ENCODE peak calls at places on chromosomes 11 and 22, in seven cellular contexts. One of them, this sample, is unnamed.

GRCh38 chr11:5749836-5750235 is 4.2 kb upstream of the OR52N4 start:
- DNase-seq in neural progenitor cell: no peak
- DNase-seq in GM23338: no peak
- DNase-seq in H1: no peak
- DNase-seq in brain microvascular endothelial cell: no peak
- DNase-seq in Peyer's patch: no peak
- DNase-seq in OCI-LY7: no peak
- DNase-seq in this sample: no peak

GRCh38 chr22:19970479-19971275 is 29.1 kb upstream of the TXNRD2 start:
- DNase-seq in neural progenitor cell: peak
- DNase-seq in GM23338: peak
- DNase-seq in H1: no peak
- DNase-seq in brain microvascular endothelial cell: peak
- DNase-seq in Peyer's patch: peak
- DNase-seq in OCI-LY7: peak
- DNase-seq in this sample: peak

GRCh38 chr11:73577496-73577917 is 20.4 kb downstream of the FAM168A start:
- DNase-seq in neural progenitor cell: no peak
- DNase-seq in GM23338: no peak
- DNase-seq in H1: no peak
- DNase-seq in brain microvascular endothelial cell: no peak
- DNase-seq in Peyer's patch: no peak
- DNase-seq in OCI-LY7: no peak
- DNase-seq in this sample: no peak

GRCh38 chr11:44574620-44575287 is 9.3 kb downstream of the CD82 start:
- DNase-seq in neural progenitor cell: no peak
- DNase-seq in GM23338: no peak
- DNase-seq in H1: no peak
- DNase-seq in brain microvascular endothelial cell: peak
- DNase-seq in Peyer's patch: peak
- DNase-seq in OCI-LY7: peak
- DNase-seq in this sample: no peak

GRCh38 chr22:25105817-25106650 is 93.6 kb upstream of the CRYBB3 start:
- DNase-seq in neural progenitor cell: no peak
- DNase-seq in GM23338: no peak
- DNase-seq in H1: no peak
- DNase-seq in brain microvascular endothelial cell: no peak
- DNase-seq in Peyer's patch: no peak
- DNase-seq in OCI-LY7: no peak
- DNase-seq in this sample: no peak

GRCh38 chr11:110565344-110565684 is 135.6 kb downstream of the FDX1 start:
- DNase-seq in neural progenitor cell: peak
- DNase-seq in GM23338: peak
- DNase-seq in H1: no peak
- DNase-seq in brain microvascular endothelial cell: peak
- DNase-seq in Peyer's patch: no peak
- DNase-seq in OCI-LY7: no peak
- DNase-seq in this sample: no peak

GRCh38 chr11:1353383-1354124 is 36.2 kb upstream of the BRSK2 start:
- DNase-seq in neural progenitor cell: peak
- DNase-seq in GM23338: peak
- DNase-seq in H1: no peak
- DNase-seq in brain microvascular endothelial cell: no peak
- DNase-seq in Peyer's patch: no peak
- DNase-seq in OCI-LY7: no peak
- DNase-seq in this sample: no peak

GRCh38 chr11:68206211-68206610 is 6.9 kb downstream of the KMT5B start:
- DNase-seq in neural progenitor cell: peak
- DNase-seq in GM23338: peak
- DNase-seq in H1: no peak
- DNase-seq in brain microvascular endothelial cell: peak
- DNase-seq in Peyer's patch: no peak
- DNase-seq in OCI-LY7: peak
- DNase-seq in this sample: no peak

GRCh38 chr11:69333149-69333710 is 39.3 kb downstream of the MYEOV start:
- DNase-seq in neural progenitor cell: no peak
- DNase-seq in GM23338: no peak
- DNase-seq in H1: no peak
- DNase-seq in brain microvascular endothelial cell: no peak
- DNase-seq in Peyer's patch: no peak
- DNase-seq in OCI-LY7: no peak
- DNase-seq in this sample: no peak

GRCh38 chr11:124943242-124943641 is 7.4 kb upstream of the HEPACAM start:
- DNase-seq in neural progenitor cell: no peak
- DNase-seq in GM23338: no peak
- DNase-seq in H1: no peak
- DNase-seq in brain microvascular endothelial cell: no peak
- DNase-seq in Peyer's patch: no peak
- DNase-seq in OCI-LY7: no peak
- DNase-seq in this sample: no peak

GRCh38 chr11:41133023-41133422 is 326.4 kb downstream of the LRRC4C start:
- DNase-seq in neural progenitor cell: no peak
- DNase-seq in GM23338: no peak
- DNase-seq in H1: no peak
- DNase-seq in brain microvascular endothelial cell: no peak
- DNase-seq in Peyer's patch: no peak
- DNase-seq in OCI-LY7: no peak
- DNase-seq in this sample: no peak

GRCh38 chr22:42996646-42997365 is 18.1 kb downstream of the PACSIN2 start:
- DNase-seq in neural progenitor cell: no peak
- DNase-seq in GM23338: no peak
- DNase-seq in H1: no peak
- DNase-seq in brain microvascular endothelial cell: no peak
- DNase-seq in Peyer's patch: no peak
- DNase-seq in OCI-LY7: no peak
- DNase-seq in this sample: peak

GRCh38 chr22:31630331-31631329 is 31.4 kb downstream of the PISD start:
- DNase-seq in neural progenitor cell: peak
- DNase-seq in GM23338: peak
- DNase-seq in H1: peak
- DNase-seq in brain microvascular endothelial cell: peak
- DNase-seq in Peyer's patch: peak
- DNase-seq in OCI-LY7: peak
- DNase-seq in this sample: peak

GRCh38 chr11:134913391-134913790 is 501.3 kb upstream of the B3GAT1 start:
- DNase-seq in neural progenitor cell: no peak
- DNase-seq in GM23338: no peak
- DNase-seq in H1: no peak
- DNase-seq in brain microvascular endothelial cell: no peak
- DNase-seq in Peyer's patch: no peak
- DNase-seq in OCI-LY7: no peak
- DNase-seq in this sample: no peak

GRCh38 chr11:9953994-9954626 is 290.2 kb downstream of the SWAP70 start:
- DNase-seq in neural progenitor cell: no peak
- DNase-seq in GM23338: no peak
- DNase-seq in H1: no peak
- DNase-seq in brain microvascular endothelial cell: peak
- DNase-seq in Peyer's patch: no peak
- DNase-seq in OCI-LY7: no peak
- DNase-seq in this sample: no peak

GRCh38 chr11:18013790-18014507 is 1.1 kb upstream of the SERGEF start:
- DNase-seq in neural progenitor cell: peak
- DNase-seq in GM23338: peak
- DNase-seq in H1: no peak
- DNase-seq in brain microvascular endothelial cell: no peak
- DNase-seq in Peyer's patch: no peak
- DNase-seq in OCI-LY7: peak
- DNase-seq in this sample: no peak

GRCh38 chr22:27663031-27663367 is 138.6 kb downstream of the MN1 start:
- DNase-seq in neural progenitor cell: no peak
- DNase-seq in GM23338: no peak
- DNase-seq in H1: no peak
- DNase-seq in brain microvascular endothelial cell: no peak
- DNase-seq in Peyer's patch: no peak
- DNase-seq in OCI-LY7: no peak
- DNase-seq in this sample: no peak
- H3K27ac ChIP-seq in neural progenitor cell: no peak
- H3K27ac ChIP-seq in GM23338: no peak
- H3K27ac ChIP-seq in H1: no peak
- H3K27ac ChIP-seq in brain microvascular endothelial cell: no peak
- H3K27ac ChIP-seq in Peyer's patch: no peak
- H3K27ac ChIP-seq in OCI-LY7: no peak
- H3K27ac ChIP-seq in this sample: peak

GRCh38 chr22:46419754-46420571 is 84.4 kb downstream of the TRMU start:
- DNase-seq in neural progenitor cell: no peak
- DNase-seq in GM23338: no peak
- DNase-seq in H1: no peak
- DNase-seq in brain microvascular endothelial cell: no peak
- DNase-seq in Peyer's patch: no peak
- DNase-seq in OCI-LY7: no peak
- DNase-seq in this sample: no peak
- H3K4me3 ChIP-seq in neural progenitor cell: no peak
- H3K4me3 ChIP-seq in GM23338: no peak
- H3K4me3 ChIP-seq in H1: no peak
- H3K4me3 ChIP-seq in brain microvascular endothelial cell: no peak
- H3K4me3 ChIP-seq in Peyer's patch: no peak
- H3K4me3 ChIP-seq in OCI-LY7: no peak
- H3K4me3 ChIP-seq in this sample: no peak

DNA sequence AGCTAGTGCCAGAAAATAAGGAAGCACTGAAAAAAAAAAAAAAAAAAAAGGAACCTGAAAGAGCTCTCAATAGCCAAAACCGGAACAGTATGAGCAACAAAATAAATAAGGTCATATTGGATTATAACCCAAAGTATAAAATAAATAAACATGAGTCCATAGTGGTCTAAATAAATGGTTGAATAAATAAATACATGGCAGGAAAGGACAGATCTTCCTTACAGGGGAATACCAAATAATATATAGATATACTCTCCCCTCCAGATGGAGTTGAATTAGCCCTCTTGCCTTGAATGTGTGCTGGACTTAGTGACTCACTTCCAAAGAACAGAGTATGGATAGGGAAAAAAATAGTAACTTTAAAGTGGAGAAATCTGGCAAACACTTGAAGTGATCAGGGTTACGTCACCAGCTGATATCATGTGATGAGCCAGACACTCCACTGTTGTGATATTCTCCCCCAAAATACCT is 14.3 kb upstream of the ARRB1 start:
- DNase-seq in neural progenitor cell: no peak
- DNase-seq in GM23338: no peak
- DNase-seq in H1: no peak
- DNase-seq in brain microvascular endothelial cell: peak
- DNase-seq in Peyer's patch: no peak
- DNase-seq in OCI-LY7: no peak
- DNase-seq in this sample: no peak
- H3K27ac ChIP-seq in neural progenitor cell: no peak
- H3K27ac ChIP-seq in GM23338: no peak
- H3K27ac ChIP-seq in H1: no peak
- H3K27ac ChIP-seq in brain microvascular endothelial cell: no peak
- H3K27ac ChIP-seq in Peyer's patch: peak
- H3K27ac ChIP-seq in OCI-LY7: no peak
- H3K27ac ChIP-seq in this sample: no peak

DNA sequence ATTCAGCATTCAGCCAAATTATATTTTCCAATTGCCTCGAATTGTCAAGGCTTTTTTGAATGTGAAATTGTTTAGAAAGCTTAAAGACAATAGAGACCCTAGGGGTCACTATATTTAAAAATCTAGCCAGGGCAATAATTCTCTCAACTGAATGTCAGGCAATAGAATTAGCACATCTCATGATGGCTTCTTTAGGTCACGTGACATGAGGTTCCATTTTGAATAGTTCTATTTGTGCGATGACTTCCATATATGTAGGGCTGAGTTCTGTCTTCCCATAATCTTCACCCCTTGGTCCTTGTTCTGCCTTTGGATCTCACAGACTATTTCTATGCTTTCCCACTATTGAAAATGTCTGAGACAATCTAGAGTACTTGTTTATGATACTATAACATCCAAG is 527.7 kb upstream of the KIRREL3 start:
- DNase-seq in neural progenitor cell: no peak
- DNase-seq in GM23338: no peak
- DNase-seq in H1: no peak
- DNase-seq in brain microvascular endothelial cell: no peak
- DNase-seq in Peyer's patch: no peak
- DNase-seq in OCI-LY7: no peak
- DNase-seq in this sample: no peak
- H3K4me3 ChIP-seq in neural progenitor cell: no peak
- H3K4me3 ChIP-seq in GM23338: no peak
- H3K4me3 ChIP-seq in H1: no peak
- H3K4me3 ChIP-seq in brain microvascular endothelial cell: no peak
- H3K4me3 ChIP-seq in Peyer's patch: no peak
- H3K4me3 ChIP-seq in OCI-LY7: no peak
- H3K4me3 ChIP-seq in this sample: no peak

This sample was measured in right cardiac atrium.